ENCODE peak calls at places on chromosomes 11 and 22, in nine cellular contexts. I is fibroblast of pulmonary artery; W is HS-5; H is NCI-H1105 treated with DMSO at 0.1 percent for 48 hours; M is Kasumi-1; E is stimulated activated CD4-positive, alpha-beta T cell treated with anti-CD3 and anti-CD28 coated beads, Interleukin-4, amount 100 ng/mL, for 24 hours; Y is foreskin fibroblast; Q is midbrain; V is fibroblast of the conjunctiva. L is an unnamed sample.

GRCh38 chr11:94134651-94135512 is 6.2 kb downstream of the PANX1 start:
- DNase-seq in I (peak), V (peak), W (peak), H (no peak), E (peak), Q (peak), M (peak), Y (peak), L (no peak)

GRCh38 chr11:60170566-60170965 is 12.3 kb downstream of the MS4A6A start:
- DNase-seq in Q (no peak), M (no peak), Y (no peak), I (no peak), W (no peak), H (no peak), E (no peak), V (no peak), L (peak)

GRCh38 chr11:283405-284080 is 5.3 kb downstream of the NLRP6 start:
- DNase-seq in W (no peak), M (no peak), H (no peak), Q (no peak), Y (no peak), I (no peak), E (no peak), V (no peak), L (no peak)

GRCh38 chr11:1745701-1746320 is 4.6 kb downstream of the IFITM10 start:
- DNase-seq in E (no peak), I (no peak), H (no peak), Q (no peak), M (no peak), V (no peak), W (no peak), Y (no peak), L (no peak)

GRCh38 chr22:36334838-36335603 is 52.7 kb downstream of the MYH9 start:
- DNase-seq in H (no peak), I (peak), M (peak), Y (peak), E (peak), Q (peak), V (no peak), W (no peak), L (peak)

GRCh38 chr11:92769125-92769524 is 200.3 kb upstream of the MTNR1B start:
- DNase-seq in H (no peak), M (no peak), W (no peak), Y (no peak), I (no peak), V (no peak), E (no peak), Q (no peak), L (no peak)

GRCh38 chr11:99548264-99548663 is 527.5 kb downstream of the CNTN5 start:
- DNase-seq in I (peak), Q (no peak), H (no peak), E (no peak), V (no peak), M (no peak), Y (no peak), W (no peak), L (peak)

GRCh38 chr11:17012712-17013547 is 1.3 kb downstream of the PLEKHA7 start:
- DNase-seq in W (peak), H (no peak), V (peak), I (peak), M (no peak), Q (peak), E (no peak), Y (peak), L (no peak)

GRCh38 chr11:128302425-128303186 is 284.8 kb downstream of the ETS1 start:
- DNase-seq in V (no peak), I (no peak), Y (no peak), Q (no peak), E (peak), W (no peak), H (no peak), M (no peak), L (no peak)

GRCh38 chr22:20013382-20013871 is 3.2 kb downstream of the ARVCF start:
- DNase-seq in V (peak), E (peak), W (no peak), Y (no peak), Q (peak), M (peak), I (peak), H (peak), L (peak)

GRCh38 chr11:7551571-7551970 is 37.8 kb downstream of the PPFIBP2 start:
- DNase-seq in W (peak), V (no peak), M (no peak), Y (peak), I (peak), H (no peak), E (no peak), Q (no peak), L (peak)

GRCh38 chr11:83285131-83285770 is 916 bp downstream of the CCDC90B start:
- DNase-seq in Y (no peak), H (no peak), M (no peak), Q (no peak), I (no peak), E (no peak), V (no peak), W (no peak), L (no peak)

GRCh38 chr11:134040386-134041297 is 28.2 kb upstream of the JAM3 start:
- DNase-seq in V (no peak), M (no peak), Q (no peak), E (no peak), Y (no peak), W (no peak), H (no peak), I (peak), L (no peak)

GRCh38 chr22:37474447-37475090 is 11.6 kb downstream of the MFNG start:
- DNase-seq in V (no peak), W (no peak), Q (no peak), M (no peak), Y (no peak), I (no peak), H (no peak), E (no peak), L (no peak)

GRCh38 chr11:84398017-84398626 is 1112.0 kb upstream of the CCDC90B start:
- DNase-seq in E (no peak), M (peak), Q (peak), W (no peak), H (peak), Y (no peak), I (peak), V (no peak), L (peak)

GRCh38 chr22:44455151-44455962 is 42.7 kb downstream of the RTL6 start:
- DNase-seq in M (no peak), Q (no peak), V (no peak), Y (no peak), I (no peak), E (peak), W (no peak), H (no peak), L (no peak)

GRCh38 chr11:123202155-123202714 is 7.2 kb upstream of the CLMP start:
- DNase-seq in V (no peak), I (peak), H (no peak), M (no peak), E (no peak), Q (no peak), Y (peak), W (no peak), L (peak)

GRCh38 chr22:37425800-37426531 is 1.3 kb downstream of the ELFN2 start:
- DNase-seq in H (peak), Q (no peak), M (no peak), W (no peak), Y (no peak), E (no peak), V (no peak), I (no peak), L (no peak)

GRCh38 chr22:23772315-23773246 is at the start of gene MMP11:
- DNase-seq in Q (no peak), I (no peak), W (no peak), H (peak), M (peak), V (no peak), Y (no peak), E (peak), L (no peak)

GRCh38 chr11:13448876-13449275 is 14.1 kb downstream of the BTBD10 start:
- DNase-seq in I (peak), M (peak), Q (no peak), H (no peak), E (no peak), Y (no peak), W (no peak), V (peak), L (no peak)

GRCh38 chr11:33040127-33040861 is 922 bp downstream of the TCP11L1 start:
- DNase-seq in Y (no peak), I (no peak), M (peak), E (peak), H (peak), V (no peak), Q (peak), W (no peak), L (no peak)

GRCh38 chr22:37940698-37941376 is 12.6 kb downstream of the C22orf23 start:
- DNase-seq in M (peak), H (no peak), Q (no peak), I (peak), Y (no peak), W (no peak), V (peak), E (no peak), L (no peak)

GRCh38 chr22:36208162-36208765 is 6.7 kb upstream of the APOL4 start:
- DNase-seq in E (no peak), M (no peak), Y (no peak), V (no peak), H (no peak), I (no peak), Q (no peak), W (no peak), L (no peak)

GRCh38 chr11:117449111-117449693 is 121.5 kb downstream of the CEP164 start:
- DNase-seq in W (no peak), H (no peak), Q (no peak), I (no peak), E (no peak), V (no peak), Y (peak), M (no peak), L (no peak)

GRCh38 chr11:65882191-65883057 is 2.8 kb downstream of the CTSW start:
- DNase-seq in Q (no peak), E (no peak), M (no peak), I (no peak), Y (no peak), W (no peak), V (no peak), H (no peak), L (no peak)

GRCh38 chr22:19055801-19056200 is 66.4 kb downstream of the DGCR2 start:
- DNase-seq in I (no peak), W (no peak), Y (no peak), H (no peak), E (no peak), V (no peak), Q (no peak), M (no peak), L (no peak)

GRCh38 chr11:18010977-18011586 is 1.8 kb downstream of the SERGEF start:
- DNase-seq in W (no peak), Q (no peak), V (no peak), I (no peak), H (no peak), M (no peak), E (no peak), Y (no peak), L (no peak)

GRCh38 chr11:45021001-45021400 is 70.3 kb upstream of the TP53I11 start:
- DNase-seq in V (no peak), E (no peak), Q (peak), W (no peak), H (no peak), Y (no peak), I (no peak), M (no peak), L (no peak)

GRCh38 chr11:116109228-116109627 is 605.0 kb upstream of the CADM1 start:
- DNase-seq in I (no peak), M (no peak), E (no peak), H (no peak), Y (no peak), V (no peak), W (peak), Q (no peak), L (peak)

GRCh38 chr11:2210366-2211112 is 38.9 kb upstream of the TH start:
- DNase-seq in Y (no peak), E (peak), I (no peak), V (no peak), Q (no peak), M (no peak), W (no peak), H (no peak), L (no peak)

L was measured in SK-MEL-5.